ENCODE peak calls at places on chromosome 6, in ten cellular contexts. L is fibroblast of pulmonary artery; X is stimulated activated CD4-positive, alpha-beta T cell treated with anti-CD3 and anti-CD28 coated beads, Interleukin-1b, Interleukin-23, amount 100 ng/mL, for 24 hours; C is activated effector memory CD4-positive, alpha-beta T cell treated with Interleukin-2 at 50 U/mL for 16 hours; A is NCI-H774; J is upper lobe of right lung; D is HTR-8/SVneo; K is RWPE1; Y is fibroblast of the conjunctiva; E is stimulated activated CD8-positive, alpha-beta memory T cell treated with anti-CD3 and anti-CD28 coated beads, Interleukin-7, amount 100 ng/mL, for 24 hours. H is an unnamed sample.

GRCh38 chr6:53567701-53568100 is 22.8 kb upstream of the GCLC start:
- DNase-seq in L (no peak), X (no peak), C (no peak), A (no peak), J (no peak), D (no peak), K (no peak), Y (no peak), E (no peak), H (no peak)

GRCh38 chr6:43668151-43669028 is 19.2 kb downstream of the MRPS18A start:
- DNase-seq in L (peak), X (no peak), C (peak), A (peak), J (peak), D (peak), K (no peak), Y (peak), E (no peak), H (peak)

GRCh38 chr6:27861861-27862260 is 50.3 kb downstream of the OR2B2 start:
- DNase-seq in L (no peak), X (no peak), C (no peak), A (no peak), J (no peak), D (no peak), K (no peak), Y (no peak), E (no peak), H (no peak)

GRCh38 chr6:95094751-95095150 is 482.6 kb upstream of the MANEA start:
- DNase-seq in L (peak), X (no peak), C (no peak), A (no peak), J (no peak), D (no peak), K (peak), Y (no peak), E (no peak), H (no peak)

GRCh38 chr6:41935685-41936072 is 5.9 kb downstream of the CCND3 start:
- DNase-seq in L (no peak), X (no peak), C (no peak), A (no peak), J (no peak), D (no peak), K (no peak), Y (no peak), E (no peak), H (no peak)

GRCh38 chr6:19712012-19712688 is 125.0 kb upstream of the ID4 start:
- DNase-seq in L (no peak), X (no peak), C (no peak), A (no peak), J (no peak), D (no peak), K (no peak), Y (no peak), E (no peak), H (no peak)

GRCh38 chr6:107080036-107080435 is 35.3 kb downstream of the BEND3 start:
- DNase-seq in L (no peak), X (no peak), C (no peak), A (no peak), J (no peak), D (no peak), K (no peak), Y (no peak), E (no peak), H (no peak)

GRCh38 chr6:133179483-133179882 is 61.7 kb upstream of the EYA4 start:
- DNase-seq in L (no peak), X (no peak), C (no peak), A (no peak), J (no peak), D (no peak), K (no peak), Y (no peak), E (no peak), H (no peak)

GRCh38 chr6:157304840-157305675 is 18.3 kb downstream of the TMEM242 start:
- DNase-seq in L (peak), X (no peak), C (no peak), A (no peak), J (no peak), D (no peak), K (no peak), Y (no peak), E (no peak), H (no peak)

GRCh38 chr6:150207931-150208570 is 65.2 kb downstream of the PPP1R14C start:
- DNase-seq in L (peak), X (no peak), C (no peak), A (no peak), J (no peak), D (no peak), K (peak), Y (no peak), E (no peak), H (no peak)

GRCh38 chr6:133595076-133595868 is 293.6 kb upstream of the TCF21 start:
- DNase-seq in L (peak), X (no peak), C (no peak), A (peak), J (no peak), D (no peak), K (no peak), Y (no peak), E (no peak), H (no peak)

GRCh38 chr6:106630366-106630765 is 988 bp downstream of the QRSL1 start:
- DNase-seq in L (no peak), X (no peak), C (no peak), A (no peak), J (no peak), D (no peak), K (no peak), Y (no peak), E (no peak), H (no peak)

GRCh38 chr6:163260911-163261310 is 153.6 kb upstream of the QKI start:
- DNase-seq in L (no peak), X (no peak), C (no peak), A (no peak), J (no peak), D (no peak), K (no peak), Y (no peak), E (no peak), H (no peak)

GRCh38 chr6:32244270-32244669 is 20.4 kb upstream of the NOTCH4 start:
- DNase-seq in L (peak), X (no peak), C (no peak), A (no peak), J (no peak), D (no peak), K (no peak), Y (no peak), E (no peak), H (no peak)

GRCh38 chr6:152461556-152461955 is 175.6 kb downstream of the SYNE1 start:
- DNase-seq in L (no peak), X (no peak), C (no peak), A (no peak), J (no peak), D (peak), K (peak), Y (no peak), E (no peak), H (no peak)

GRCh38 chr6:15825332-15825930 is 162.6 kb upstream of the DTNBP1 start:
- DNase-seq in L (no peak), X (no peak), C (no peak), A (no peak), J (no peak), D (no peak), K (no peak), Y (no peak), E (no peak), H (no peak)

H was measured in naive thymus-derived CD8-positive, alpha-beta T cell.